ENCODE peak calls at places on chromosomes 4 and X, in ten cellular contexts. One of them, this sample, is unnamed.

GRCh38 chrX:120559799-120560198 is 963 bp downstream of the CUL4B start:
- DNase-seq in Caco-2: no peak
- DNase-seq in lower lobe of right lung: no peak
- DNase-seq in mesothelial cell of epicardium: no peak
- DNase-seq in GM23338: no peak
- DNase-seq in brain microvascular endothelial cell: no peak
- DNase-seq in MM.1S: no peak
- DNase-seq in choroid plexus epithelial cell: no peak
- DNase-seq in Peyer's patch: no peak
- DNase-seq in nephron progenitor cell: no peak
- DNase-seq in this sample: no peak

GRCh38 chr4:102566426-102566825 is 65.3 kb downstream of the NFKB1 start:
- DNase-seq in Caco-2: no peak
- DNase-seq in lower lobe of right lung: no peak
- DNase-seq in mesothelial cell of epicardium: no peak
- DNase-seq in GM23338: no peak
- DNase-seq in brain microvascular endothelial cell: no peak
- DNase-seq in MM.1S: no peak
- DNase-seq in choroid plexus epithelial cell: no peak
- DNase-seq in Peyer's patch: no peak
- DNase-seq in nephron progenitor cell: no peak
- DNase-seq in this sample: no peak

GRCh38 chr4:828641-829271 is 2.8 kb upstream of the CPLX1 start:
- DNase-seq in Caco-2: no peak
- DNase-seq in lower lobe of right lung: peak; percentile 41
- DNase-seq in mesothelial cell of epicardium: no peak
- DNase-seq in GM23338: peak; percentile 71
- DNase-seq in brain microvascular endothelial cell: no peak
- DNase-seq in MM.1S: no peak
- DNase-seq in choroid plexus epithelial cell: peak; percentile 14
- DNase-seq in Peyer's patch: no peak
- DNase-seq in nephron progenitor cell: no peak
- DNase-seq in this sample: no peak

GRCh38 chr4:87632469-87632868 is 17.6 kb upstream of the DMP1 start:
- DNase-seq in Caco-2: no peak
- DNase-seq in lower lobe of right lung: no peak
- DNase-seq in mesothelial cell of epicardium: no peak
- DNase-seq in GM23338: no peak
- DNase-seq in brain microvascular endothelial cell: peak; percentile 70
- DNase-seq in MM.1S: no peak
- DNase-seq in choroid plexus epithelial cell: peak; percentile 52
- DNase-seq in Peyer's patch: no peak
- DNase-seq in nephron progenitor cell: no peak
- DNase-seq in this sample: no peak

GRCh38 chr4:31415629-31416028 is 695.5 kb downstream of the PCDH7 start:
- DNase-seq in Caco-2: no peak
- DNase-seq in lower lobe of right lung: no peak
- DNase-seq in mesothelial cell of epicardium: no peak
- DNase-seq in GM23338: no peak
- DNase-seq in brain microvascular endothelial cell: no peak
- DNase-seq in MM.1S: no peak
- DNase-seq in choroid plexus epithelial cell: no peak
- DNase-seq in Peyer's patch: no peak
- DNase-seq in nephron progenitor cell: no peak
- DNase-seq in this sample: peak; percentile 92

GRCh38 chrX:144709841-144710240 is 537.5 kb upstream of the SPANXN1 start:
- DNase-seq in Caco-2: no peak
- DNase-seq in lower lobe of right lung: no peak
- DNase-seq in mesothelial cell of epicardium: no peak
- DNase-seq in GM23338: no peak
- DNase-seq in brain microvascular endothelial cell: no peak
- DNase-seq in MM.1S: no peak
- DNase-seq in choroid plexus epithelial cell: no peak
- DNase-seq in Peyer's patch: no peak
- DNase-seq in nephron progenitor cell: no peak
- DNase-seq in this sample: no peak

GRCh38 chrX:9102956-9103355 is 69.0 kb upstream of the FAM9B start:
- DNase-seq in Caco-2: no peak
- DNase-seq in lower lobe of right lung: no peak
- DNase-seq in mesothelial cell of epicardium: no peak
- DNase-seq in GM23338: no peak
- DNase-seq in brain microvascular endothelial cell: no peak
- DNase-seq in MM.1S: no peak
- DNase-seq in choroid plexus epithelial cell: no peak
- DNase-seq in Peyer's patch: no peak
- DNase-seq in nephron progenitor cell: no peak
- DNase-seq in this sample: peak; percentile 87

GRCh38 chrX:13373807-13374187 is 53.9 kb upstream of the ATXN3L start:
- DNase-seq in Caco-2: no peak
- DNase-seq in lower lobe of right lung: no peak
- DNase-seq in mesothelial cell of epicardium: no peak
- DNase-seq in GM23338: no peak
- DNase-seq in brain microvascular endothelial cell: peak; percentile 62
- DNase-seq in MM.1S: no peak
- DNase-seq in choroid plexus epithelial cell: peak; percentile 86
- DNase-seq in Peyer's patch: no peak
- DNase-seq in nephron progenitor cell: no peak
- DNase-seq in this sample: no peak

GRCh38 chr4:19473569-19473968 is 778.1 kb upstream of the SLIT2 start:
- DNase-seq in Caco-2: no peak
- DNase-seq in lower lobe of right lung: no peak
- DNase-seq in mesothelial cell of epicardium: no peak
- DNase-seq in GM23338: no peak
- DNase-seq in brain microvascular endothelial cell: no peak
- DNase-seq in MM.1S: no peak
- DNase-seq in choroid plexus epithelial cell: peak; percentile 30
- DNase-seq in Peyer's patch: no peak
- DNase-seq in nephron progenitor cell: no peak
- DNase-seq in this sample: no peak

GRCh38 chrX:15744181-15744867 is 6.3 kb downstream of the CA5B start:
- DNase-seq in Caco-2: no peak
- DNase-seq in lower lobe of right lung: no peak
- DNase-seq in mesothelial cell of epicardium: no peak
- DNase-seq in GM23338: no peak
- DNase-seq in brain microvascular endothelial cell: no peak
- DNase-seq in MM.1S: no peak
- DNase-seq in choroid plexus epithelial cell: no peak
- DNase-seq in Peyer's patch: no peak
- DNase-seq in nephron progenitor cell: peak; percentile 22
- DNase-seq in this sample: no peak

DNA sequence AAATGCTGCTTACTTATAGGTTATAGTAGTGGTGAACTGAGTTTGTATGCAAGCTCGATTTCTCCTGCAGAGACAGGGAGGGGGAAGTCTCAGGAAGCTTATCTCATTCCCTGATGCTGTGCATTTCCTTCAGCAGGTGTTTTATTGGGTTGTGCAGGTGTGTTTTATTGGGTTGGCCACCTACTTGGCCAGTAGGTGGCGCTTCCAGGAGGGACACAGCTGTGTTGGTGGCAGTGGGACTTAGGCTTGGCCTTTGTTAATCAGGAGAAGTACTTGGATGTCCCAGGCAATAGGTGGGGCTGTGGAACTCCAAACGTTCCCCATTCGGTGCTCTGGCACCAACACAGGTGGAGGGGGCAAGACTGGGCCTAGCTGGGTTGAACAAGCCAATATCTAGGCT is 196.0 kb upstream of the DCAF8L1 start:
- DNase-seq in Caco-2: peak; percentile 26
- DNase-seq in lower lobe of right lung: no peak
- DNase-seq in mesothelial cell of epicardium: no peak
- DNase-seq in GM23338: peak; percentile 68
- DNase-seq in brain microvascular endothelial cell: no peak
- DNase-seq in MM.1S: no peak
- DNase-seq in choroid plexus epithelial cell: no peak
- DNase-seq in Peyer's patch: no peak
- DNase-seq in nephron progenitor cell: no peak
- DNase-seq in this sample: no peak
- TF ChIP-seq CTCF in Caco-2: peak; percentile 31
- TF ChIP-seq CTCF in lower lobe of right lung: no peak
- TF ChIP-seq CTCF in mesothelial cell of epicardium: peak; percentile 36
- TF ChIP-seq CTCF in GM23338: peak; percentile 80
- TF ChIP-seq CTCF in brain microvascular endothelial cell: peak; percentile 57
- TF ChIP-seq CTCF in MM.1S: peak; percentile 14
- TF ChIP-seq CTCF in choroid plexus epithelial cell: peak; percentile 33
- TF ChIP-seq CTCF in Peyer's patch: no peak
- TF ChIP-seq CTCF in nephron progenitor cell: peak; percentile 50
- TF ChIP-seq CTCF in this sample: peak; percentile 36

DNA sequence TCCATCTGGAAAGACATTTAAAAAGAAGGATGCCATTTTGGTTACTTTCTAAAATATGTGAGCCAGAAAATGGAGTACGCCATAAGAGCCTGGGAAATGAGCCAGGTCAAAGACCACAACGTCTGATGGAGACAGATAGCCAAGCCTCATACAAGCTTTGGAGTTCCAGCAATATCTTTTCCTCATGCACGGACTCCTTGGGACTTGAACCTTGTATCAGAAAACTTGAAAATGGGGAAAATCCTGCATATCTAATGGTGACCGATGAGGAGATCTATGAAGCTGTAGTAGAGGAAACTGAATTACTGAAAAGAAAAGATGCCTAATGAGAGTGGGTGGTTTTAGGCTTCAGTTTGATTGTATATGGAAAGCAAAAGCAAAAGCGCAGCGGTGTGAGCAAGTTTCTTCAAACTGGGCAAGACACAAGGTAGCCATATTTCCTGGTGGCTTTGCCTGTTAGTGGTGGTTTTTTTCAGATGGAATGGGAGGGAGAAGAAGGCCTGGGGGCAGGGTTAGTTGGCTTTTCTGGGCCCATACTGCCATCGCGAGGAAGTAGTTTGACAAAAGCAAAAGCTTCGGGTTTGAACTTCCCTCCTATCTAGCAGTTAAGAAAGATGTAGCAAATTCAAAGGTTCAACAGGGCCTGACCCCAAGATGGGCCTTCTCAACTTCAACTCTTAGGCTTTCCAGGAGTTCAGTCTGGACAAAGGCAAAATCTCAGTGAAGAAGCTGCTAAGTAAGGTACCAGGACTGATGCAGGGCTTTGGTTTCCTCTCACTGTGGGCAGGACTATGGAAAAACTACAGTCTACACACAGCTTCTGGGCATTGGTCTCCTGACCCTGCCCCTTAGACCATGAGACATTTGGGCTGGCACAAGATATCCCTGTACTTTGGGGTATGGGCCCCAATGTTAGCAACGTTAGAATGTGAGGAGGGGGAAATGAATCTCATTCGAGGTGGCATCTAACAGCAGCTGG is 210.0 kb upstream of the STK26 start:
- DNase-seq in Caco-2: no peak
- DNase-seq in lower lobe of right lung: no peak
- DNase-seq in mesothelial cell of epicardium: no peak
- DNase-seq in GM23338: no peak
- DNase-seq in brain microvascular endothelial cell: peak; percentile 58
- DNase-seq in MM.1S: peak; percentile 97
- DNase-seq in choroid plexus epithelial cell: no peak
- DNase-seq in Peyer's patch: peak; percentile 89
- DNase-seq in nephron progenitor cell: no peak
- DNase-seq in this sample: no peak
- TF ChIP-seq CTCF in Caco-2: no peak
- TF ChIP-seq CTCF in lower lobe of right lung: peak; percentile 16
- TF ChIP-seq CTCF in mesothelial cell of epicardium: no peak
- TF ChIP-seq CTCF in GM23338: no peak
- TF ChIP-seq CTCF in brain microvascular endothelial cell: peak; percentile 54
- TF ChIP-seq CTCF in MM.1S: peak; percentile 61
- TF ChIP-seq CTCF in choroid plexus epithelial cell: no peak
- TF ChIP-seq CTCF in Peyer's patch: no peak
- TF ChIP-seq CTCF in nephron progenitor cell: no peak
- TF ChIP-seq CTCF in this sample: no peak

DNA sequence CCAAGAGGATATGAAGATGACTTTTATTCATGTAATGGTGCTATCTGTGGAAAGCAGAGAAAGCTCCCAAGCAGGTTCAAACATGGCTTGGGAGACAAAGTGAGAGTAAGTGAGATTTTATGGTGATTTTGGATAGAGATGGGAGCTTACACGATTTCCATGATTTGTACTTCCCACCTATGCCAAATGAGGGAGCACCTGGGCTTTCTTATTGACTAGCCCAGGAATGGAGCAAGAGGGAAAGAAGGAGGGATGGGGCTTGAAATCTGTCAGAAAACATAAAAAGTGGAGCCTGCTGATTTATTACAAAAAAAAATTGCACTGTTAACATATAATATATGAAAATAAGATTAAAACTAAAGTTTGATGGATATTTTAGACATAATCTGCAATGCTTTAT is 703.5 kb upstream of the PABPC4L start:
- DNase-seq in Caco-2: no peak
- DNase-seq in lower lobe of right lung: no peak
- DNase-seq in mesothelial cell of epicardium: no peak
- DNase-seq in GM23338: no peak
- DNase-seq in brain microvascular endothelial cell: no peak
- DNase-seq in MM.1S: no peak
- DNase-seq in choroid plexus epithelial cell: no peak
- DNase-seq in Peyer's patch: no peak
- DNase-seq in nephron progenitor cell: no peak
- DNase-seq in this sample: no peak
- TF ChIP-seq CTCF in Caco-2: no peak
- TF ChIP-seq CTCF in lower lobe of right lung: no peak
- TF ChIP-seq CTCF in mesothelial cell of epicardium: no peak
- TF ChIP-seq CTCF in GM23338: peak; percentile 64
- TF ChIP-seq CTCF in brain microvascular endothelial cell: peak; percentile 12
- TF ChIP-seq CTCF in MM.1S: no peak
- TF ChIP-seq CTCF in choroid plexus epithelial cell: no peak
- TF ChIP-seq CTCF in Peyer's patch: no peak
- TF ChIP-seq CTCF in nephron progenitor cell: no peak
- TF ChIP-seq CTCF in this sample: no peak

DNA sequence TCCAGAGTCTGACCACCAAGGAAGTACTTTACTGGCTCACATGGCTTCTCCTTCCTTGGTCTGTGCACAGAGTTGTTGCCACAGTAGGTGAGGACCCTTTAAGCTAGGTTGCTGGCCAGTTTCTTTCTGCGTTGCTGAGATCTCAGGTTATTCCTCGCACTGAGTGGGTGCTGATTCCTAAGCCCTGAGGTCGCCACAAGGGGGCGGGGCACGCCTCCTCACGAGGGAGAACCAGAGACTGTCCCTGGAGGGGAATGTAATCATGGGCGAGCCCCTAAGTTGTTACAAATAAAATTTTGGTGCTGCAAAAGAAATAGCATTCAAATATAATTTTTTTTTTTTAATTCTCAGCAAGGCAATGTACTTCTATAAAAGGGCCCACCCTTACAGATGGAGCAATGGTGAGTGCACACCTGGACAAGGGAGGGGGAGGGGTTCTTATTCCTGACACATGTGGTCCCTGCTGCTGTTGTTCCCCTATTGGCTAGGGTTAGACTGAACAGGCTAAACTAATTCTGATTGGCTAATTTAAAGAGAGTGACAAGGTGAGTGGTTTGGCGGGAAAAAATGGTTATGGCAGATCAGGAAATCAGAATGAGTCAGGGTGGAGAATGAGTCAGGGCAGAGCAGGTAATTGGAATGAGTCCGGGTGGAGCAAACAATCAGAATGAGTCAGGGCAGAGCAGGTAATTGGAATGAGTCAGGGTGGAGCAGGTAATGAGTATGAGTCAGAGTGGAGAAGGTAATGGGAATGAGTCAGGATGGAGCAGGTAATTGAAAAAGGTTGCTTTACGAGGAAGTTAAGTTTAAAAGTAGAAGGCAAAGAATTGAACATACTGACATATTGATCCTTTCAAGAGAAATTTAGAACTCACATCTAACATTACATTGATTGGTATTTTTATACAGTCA is 107.5 kb downstream of the VSIG4 start:
- DNase-seq in Caco-2: no peak
- DNase-seq in lower lobe of right lung: no peak
- DNase-seq in mesothelial cell of epicardium: no peak
- DNase-seq in GM23338: peak; percentile 8
- DNase-seq in brain microvascular endothelial cell: no peak
- DNase-seq in MM.1S: no peak
- DNase-seq in choroid plexus epithelial cell: no peak
- DNase-seq in Peyer's patch: no peak
- DNase-seq in nephron progenitor cell: peak; percentile 2
- DNase-seq in this sample: peak; percentile 8
- TF ChIP-seq CTCF in Caco-2: no peak
- TF ChIP-seq CTCF in lower lobe of right lung: no peak
- TF ChIP-seq CTCF in mesothelial cell of epicardium: no peak
- TF ChIP-seq CTCF in GM23338: peak; percentile 34
- TF ChIP-seq CTCF in brain microvascular endothelial cell: no peak
- TF ChIP-seq CTCF in MM.1S: peak; percentile 16
- TF ChIP-seq CTCF in choroid plexus epithelial cell: no peak
- TF ChIP-seq CTCF in Peyer's patch: no peak
- TF ChIP-seq CTCF in nephron progenitor cell: no peak
- TF ChIP-seq CTCF in this sample: peak; percentile 19

This sample was measured in LNCaP clone FGC.